ENCODE peak calls at places on chromosomes 1 and 21, in five cellular contexts. One of them, this sample, is unnamed.

GRCh38 chr1:221735976-221736375 is 5.9 kb downstream of the DUSP10 start:
- DNase-seq in CD8-positive, alpha-beta T cell: no peak
- DNase-seq in aorta: no peak
- DNase-seq in pancreas: no peak
- DNase-seq in IMR-90: no peak
- DNase-seq in this sample: no peak

GRCh38 chr1:34057347-34057746 is 107.7 kb downstream of the CSMD2 start:
- DNase-seq in aorta: no peak
- DNase-seq in CD8-positive, alpha-beta T cell: no peak
- DNase-seq in IMR-90: no peak
- DNase-seq in pancreas: no peak
- DNase-seq in this sample: no peak

GRCh38 chr1:96596226-96596625 is 125.4 kb upstream of the PTBP2 start:
- DNase-seq in aorta: no peak
- DNase-seq in IMR-90: peak
- DNase-seq in pancreas: no peak
- DNase-seq in CD8-positive, alpha-beta T cell: no peak
- DNase-seq in this sample: peak

GRCh38 chr1:40394456-40395172 is 21.1 kb downstream of the SMAP2 start:
- DNase-seq in aorta: no peak
- DNase-seq in IMR-90: peak
- DNase-seq in CD8-positive, alpha-beta T cell: peak
- DNase-seq in pancreas: no peak
- DNase-seq in this sample: peak

GRCh38 chr1:46368781-46369180 is 25.3 kb upstream of the FAAH start:
- DNase-seq in CD8-positive, alpha-beta T cell: no peak
- DNase-seq in pancreas: no peak
- DNase-seq in aorta: no peak
- DNase-seq in IMR-90: no peak
- DNase-seq in this sample: no peak

GRCh38 chr1:202613571-202613970 is 96.7 kb downstream of the SYT2 start:
- DNase-seq in CD8-positive, alpha-beta T cell: no peak
- DNase-seq in pancreas: no peak
- DNase-seq in IMR-90: no peak
- DNase-seq in aorta: no peak
- DNase-seq in this sample: no peak

GRCh38 chr1:44108241-44108640 is 10.4 kb upstream of the KLF17 start:
- DNase-seq in IMR-90: peak
- DNase-seq in CD8-positive, alpha-beta T cell: no peak
- DNase-seq in aorta: no peak
- DNase-seq in pancreas: no peak
- DNase-seq in this sample: peak

GRCh38 chr21:15904389-15904788 is 174.6 kb downstream of the USP25 start:
- DNase-seq in aorta: no peak
- DNase-seq in IMR-90: peak
- DNase-seq in CD8-positive, alpha-beta T cell: no peak
- DNase-seq in pancreas: no peak
- DNase-seq in this sample: no peak

GRCh38 chr1:19488136-19488535 is 2.8 kb upstream of the CAPZB start:
- DNase-seq in pancreas: no peak
- DNase-seq in CD8-positive, alpha-beta T cell: peak
- DNase-seq in IMR-90: no peak
- DNase-seq in aorta: no peak
- DNase-seq in this sample: no peak

GRCh38 chr1:145983959-145984830 is 12.2 kb downstream of the TXNIP start:
- DNase-seq in aorta: no peak
- DNase-seq in IMR-90: no peak
- DNase-seq in pancreas: no peak
- DNase-seq in CD8-positive, alpha-beta T cell: peak
- DNase-seq in this sample: no peak

GRCh38 chr1:46300673-46301405 is 2.6 kb downstream of the LRRC41 start:
- DNase-seq in pancreas: no peak
- DNase-seq in IMR-90: peak
- DNase-seq in CD8-positive, alpha-beta T cell: no peak
- DNase-seq in aorta: no peak
- DNase-seq in this sample: no peak

GRCh38 chr1:41404308-41404755 is 43.1 kb downstream of the FOXO6 start:
- DNase-seq in CD8-positive, alpha-beta T cell: peak
- DNase-seq in IMR-90: no peak
- DNase-seq in pancreas: no peak
- DNase-seq in aorta: peak
- DNase-seq in this sample: no peak

GRCh38 chr1:165289556-165289955 is 67.0 kb downstream of the LMX1A start:
- DNase-seq in aorta: no peak
- DNase-seq in pancreas: no peak
- DNase-seq in CD8-positive, alpha-beta T cell: no peak
- DNase-seq in IMR-90: no peak
- DNase-seq in this sample: no peak

GRCh38 chr1:158793604-158794003 is 12.6 kb upstream of the OR6N2 start:
- DNase-seq in CD8-positive, alpha-beta T cell: peak
- DNase-seq in aorta: no peak
- DNase-seq in pancreas: no peak
- DNase-seq in IMR-90: no peak
- DNase-seq in this sample: no peak

GRCh38 chr1:113769599-113769970 is 10.3 kb upstream of the PHTF1 start:
- DNase-seq in CD8-positive, alpha-beta T cell: no peak
- DNase-seq in aorta: no peak
- DNase-seq in pancreas: no peak
- DNase-seq in IMR-90: no peak
- DNase-seq in this sample: no peak

GRCh38 chr1:228784191-228784590 is 48.9 kb downstream of the RHOU start:
- DNase-seq in CD8-positive, alpha-beta T cell: no peak
- DNase-seq in IMR-90: no peak
- DNase-seq in pancreas: no peak
- DNase-seq in aorta: no peak
- DNase-seq in this sample: no peak

GRCh38 chr1:119003413-119004128 is 15.4 kb upstream of the TBX15 start:
- DNase-seq in aorta: no peak
- DNase-seq in pancreas: no peak
- DNase-seq in CD8-positive, alpha-beta T cell: no peak
- DNase-seq in IMR-90: no peak
- DNase-seq in this sample: no peak

GRCh38 chr1:40746344-40747090 is 37.1 kb upstream of the KCNQ4 start:
- DNase-seq in CD8-positive, alpha-beta T cell: no peak
- DNase-seq in pancreas: no peak
- DNase-seq in IMR-90: no peak
- DNase-seq in aorta: no peak
- DNase-seq in this sample: no peak

GRCh38 chr1:51578383-51579109 is 38.3 kb upstream of the OSBPL9 start:
- DNase-seq in IMR-90: no peak
- DNase-seq in aorta: no peak
- DNase-seq in CD8-positive, alpha-beta T cell: no peak
- DNase-seq in pancreas: no peak
- DNase-seq in this sample: no peak

GRCh38 chr1:12406218-12407021 is 176.6 kb downstream of the VPS13D start:
- DNase-seq in pancreas: no peak
- DNase-seq in IMR-90: peak
- DNase-seq in aorta: no peak
- DNase-seq in CD8-positive, alpha-beta T cell: no peak
- DNase-seq in this sample: no peak

GRCh38 chr1:42743302-42744029 is 3.4 kb upstream of the CLDN19 start:
- DNase-seq in CD8-positive, alpha-beta T cell: no peak
- DNase-seq in IMR-90: no peak
- DNase-seq in aorta: no peak
- DNase-seq in pancreas: no peak
- DNase-seq in this sample: peak

GRCh38 chr1:174060090-174060489 is 37.9 kb upstream of the RC3H1 start:
- DNase-seq in pancreas: no peak
- DNase-seq in IMR-90: peak
- DNase-seq in aorta: no peak
- DNase-seq in CD8-positive, alpha-beta T cell: no peak
- DNase-seq in this sample: no peak

GRCh38 chr1:172719694-172720138 is 60.8 kb downstream of the FASLG start:
- DNase-seq in CD8-positive, alpha-beta T cell: no peak
- DNase-seq in pancreas: no peak
- DNase-seq in aorta: no peak
- DNase-seq in IMR-90: peak
- DNase-seq in this sample: no peak

GRCh38 chr1:77281491-77282186 is at the start of gene AK5:
- DNase-seq in IMR-90: peak
- DNase-seq in CD8-positive, alpha-beta T cell: peak
- DNase-seq in pancreas: no peak
- DNase-seq in aorta: peak
- DNase-seq in this sample: peak

GRCh38 chr1:218930472-218930871 is 243.2 kb upstream of the LYPLAL1 start:
- DNase-seq in aorta: no peak
- DNase-seq in IMR-90: no peak
- DNase-seq in CD8-positive, alpha-beta T cell: no peak
- DNase-seq in pancreas: no peak
- DNase-seq in this sample: no peak

GRCh38 chr1:13763264-13763663 is 63.3 kb downstream of the PRDM2 start:
- DNase-seq in aorta: no peak
- DNase-seq in IMR-90: no peak
- DNase-seq in pancreas: no peak
- DNase-seq in CD8-positive, alpha-beta T cell: no peak
- DNase-seq in this sample: no peak

GRCh38 chr1:202638019-202638887 is 72.0 kb downstream of the SYT2 start:
- DNase-seq in aorta: no peak
- DNase-seq in pancreas: no peak
- DNase-seq in CD8-positive, alpha-beta T cell: no peak
- DNase-seq in IMR-90: no peak
- DNase-seq in this sample: peak

GRCh38 chr1:77706321-77706720 is 23.9 kb upstream of the ZZZ3 start:
- DNase-seq in pancreas: no peak
- DNase-seq in aorta: no peak
- DNase-seq in IMR-90: peak
- DNase-seq in CD8-positive, alpha-beta T cell: no peak
- DNase-seq in this sample: no peak

GRCh38 chr1:151158751-151159251 is 2.4 kb downstream of the TNFAIP8L2 start:
- DNase-seq in aorta: no peak
- DNase-seq in IMR-90: no peak
- DNase-seq in pancreas: no peak
- DNase-seq in CD8-positive, alpha-beta T cell: no peak
- DNase-seq in this sample: no peak
- H3K27ac ChIP-seq in aorta: no peak
- H3K27ac ChIP-seq in IMR-90: no peak
- H3K27ac ChIP-seq in pancreas: no peak
- H3K27ac ChIP-seq in CD8-positive, alpha-beta T cell: peak
- H3K27ac ChIP-seq in this sample: no peak

DNA sequence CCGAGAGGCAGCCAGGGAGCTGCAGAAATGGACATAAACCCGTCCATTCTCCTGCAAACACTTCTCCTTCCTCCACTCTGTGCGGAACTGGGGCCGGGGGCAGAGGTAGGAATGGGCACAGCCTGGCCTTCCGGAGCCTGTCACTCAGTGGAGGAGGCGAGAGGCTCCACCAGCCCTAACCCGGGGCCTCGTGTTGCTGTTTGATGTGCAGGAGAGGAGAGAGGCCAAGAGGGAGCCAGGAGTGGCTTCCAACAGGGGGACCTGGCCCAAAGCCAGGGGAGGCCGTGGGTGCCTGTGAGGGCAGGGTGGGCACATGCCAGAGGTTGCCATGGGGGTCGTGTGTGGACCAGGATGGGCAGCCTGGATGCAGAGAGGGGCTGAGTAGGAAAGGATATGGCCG is 158.1 kb upstream of the ARHGEF16 start:
- DNase-seq in aorta: no peak
- DNase-seq in IMR-90: no peak
- DNase-seq in pancreas: no peak
- DNase-seq in CD8-positive, alpha-beta T cell: no peak
- DNase-seq in this sample: peak
- H3K27ac ChIP-seq in aorta: no peak
- H3K27ac ChIP-seq in IMR-90: no peak
- H3K27ac ChIP-seq in pancreas: no peak
- H3K27ac ChIP-seq in CD8-positive, alpha-beta T cell: no peak
- H3K27ac ChIP-seq in this sample: no peak

GRCh38 chr1:31153423-31153822 is 86.3 kb downstream of the NKAIN1 start:
- DNase-seq in CD8-positive, alpha-beta T cell: no peak
- DNase-seq in aorta: no peak
- DNase-seq in pancreas: no peak
- DNase-seq in IMR-90: no peak
- DNase-seq in this sample: no peak

GRCh38 chr1:31154632-31155215 is 85.0 kb downstream of the NKAIN1 start:
- DNase-seq in CD8-positive, alpha-beta T cell: peak
- DNase-seq in IMR-90: peak
- DNase-seq in aorta: peak
- DNase-seq in pancreas: peak
- DNase-seq in this sample: peak

GRCh38 chr1:31154000-31154631 is 85.6 kb downstream of the NKAIN1 start:
- DNase-seq in IMR-90: no peak
- DNase-seq in aorta: no peak
- DNase-seq in CD8-positive, alpha-beta T cell: no peak
- DNase-seq in pancreas: no peak
- DNase-seq in this sample: no peak

GRCh38 chr1:31151402-31151801 is 85.9 kb upstream of the PUM1 start:
- DNase-seq in aorta: no peak
- DNase-seq in CD8-positive, alpha-beta T cell: no peak
- DNase-seq in pancreas: no peak
- DNase-seq in IMR-90: no peak
- DNase-seq in this sample: no peak

GRCh38 chr1:31152181-31152768 is 86.8 kb upstream of the PUM1 start:
- DNase-seq in CD8-positive, alpha-beta T cell: no peak
- DNase-seq in pancreas: no peak
- DNase-seq in aorta: no peak
- DNase-seq in IMR-90: peak
- DNase-seq in this sample: peak
- H3K27ac ChIP-seq in CD8-positive, alpha-beta T cell: no peak
- H3K27ac ChIP-seq in pancreas: no peak
- H3K27ac ChIP-seq in aorta: no peak
- H3K27ac ChIP-seq in IMR-90: peak
- H3K27ac ChIP-seq in this sample: no peak

GRCh38 chr21:44074315-44074958 is 32.8 kb upstream of the PWP2 start:
- DNase-seq in IMR-90: no peak
- DNase-seq in aorta: no peak
- DNase-seq in CD8-positive, alpha-beta T cell: peak
- DNase-seq in pancreas: no peak
- DNase-seq in this sample: peak

GRCh38 chr21:44079446-44079845 is 27.8 kb upstream of the PWP2 start:
- DNase-seq in IMR-90: no peak
- DNase-seq in aorta: no peak
- DNase-seq in pancreas: no peak
- DNase-seq in CD8-positive, alpha-beta T cell: no peak
- DNase-seq in this sample: no peak

GRCh38 chr21:44079846-44080245 is 27.4 kb upstream of the PWP2 start:
- DNase-seq in pancreas: no peak
- DNase-seq in aorta: no peak
- DNase-seq in IMR-90: no peak
- DNase-seq in CD8-positive, alpha-beta T cell: no peak
- DNase-seq in this sample: no peak

GRCh38 chr21:44076316-44076715 is 30.9 kb upstream of the PWP2 start:
- DNase-seq in IMR-90: no peak
- DNase-seq in pancreas: no peak
- DNase-seq in CD8-positive, alpha-beta T cell: no peak
- DNase-seq in aorta: no peak
- DNase-seq in this sample: no peak

DNA sequence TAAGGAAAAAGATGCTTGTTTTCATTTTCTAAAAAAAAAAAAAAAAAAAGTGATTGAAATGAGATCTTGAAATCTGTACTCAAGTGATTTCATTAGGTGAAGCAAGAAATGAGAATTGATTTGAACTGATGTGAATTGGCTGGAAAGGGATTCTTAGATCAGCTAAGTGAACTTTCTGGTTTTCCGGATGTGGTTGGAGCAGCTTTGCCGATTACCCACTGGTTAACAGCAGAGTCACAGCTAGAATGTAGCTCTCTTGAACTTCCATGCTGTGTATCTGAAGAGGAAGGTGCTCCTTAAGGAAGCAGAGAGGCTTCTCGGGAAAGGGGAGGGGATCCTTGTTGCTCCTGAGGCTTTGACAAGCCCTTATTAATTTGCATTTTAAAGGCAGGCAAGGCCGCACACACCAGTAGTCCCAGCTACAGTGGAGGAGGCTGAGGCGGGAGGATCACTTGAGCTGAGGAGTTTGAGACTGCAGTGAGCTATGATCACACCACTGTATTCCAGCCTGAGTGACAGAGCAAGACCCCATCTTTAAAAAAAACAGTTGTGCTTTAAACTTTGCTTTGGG is 28.7 kb upstream of the PWP2 start:
- DNase-seq in pancreas: no peak
- DNase-seq in IMR-90: no peak
- DNase-seq in CD8-positive, alpha-beta T cell: no peak
- DNase-seq in aorta: no peak
- DNase-seq in this sample: no peak
- H3K27ac ChIP-seq in pancreas: no peak
- H3K27ac ChIP-seq in IMR-90: no peak
- H3K27ac ChIP-seq in CD8-positive, alpha-beta T cell: no peak
- H3K27ac ChIP-seq in aorta: no peak
- H3K27ac ChIP-seq in this sample: no peak